ENCODE peak calls at places on chromosomes 6 and 20, in eight cellular contexts. O, D, N, V, M, Z, S and E are unnamed samples.

GRCh38 chr6:12275084-12275483 is 15.1 kb upstream of the EDN1 start:
- DNase-seq in N (no peak), M (no peak), O (no peak), D (no peak), S (no peak), V (peak; percentile 30), Z (peak; percentile 76), E (no peak)

GRCh38 chr6:70414813-70415212 is 1.5 kb downstream of the FAM135A start:
- DNase-seq in D (no peak), O (no peak), M (no peak), Z (no peak), V (peak; percentile 8), N (no peak), S (no peak), E (no peak)

GRCh38 chr6:155442562-155442961 is 13.1 kb downstream of the NOX3 start:
- DNase-seq in O (no peak), D (no peak), V (no peak), Z (no peak), N (no peak), S (no peak), M (peak; percentile 47), E (no peak)

GRCh38 chr6:144104898-144105487 is 9.6 kb upstream of the SF3B5 start:
- DNase-seq in D (peak; percentile 59), V (peak; percentile 80), Z (peak; percentile 81), S (peak; percentile 75), M (peak; percentile 44), N (peak; percentile 64), O (peak; percentile 83), E (peak; percentile 63)

GRCh38 chr20:37574199-37574890 is 46.7 kb upstream of the BLCAP start:
- DNase-seq in Z (no peak), M (no peak), O (no peak), D (no peak), V (peak; percentile 48), S (no peak), N (no peak), E (no peak)

GRCh38 chr6:119481098-119481497 is 131.5 kb upstream of the MAN1A1 start:
- DNase-seq in S (no peak), N (no peak), Z (no peak), D (no peak), O (no peak), V (no peak), M (no peak), E (no peak)

GRCh38 chr6:107399927-107400326 is 59.4 kb downstream of the PDSS2 start:
- DNase-seq in M (no peak), O (peak; percentile 29), N (peak; percentile 36), D (no peak), V (no peak), Z (no peak), S (no peak), E (no peak)

GRCh38 chr6:117919775-117920492 is 12.9 kb downstream of the SLC35F1 start:
- DNase-seq in Z (no peak), V (peak; percentile 6), D (no peak), N (peak; percentile 90), S (peak; percentile 42), O (peak; percentile 87), M (peak; percentile 17), E (no peak)

GRCh38 chr6:99605074-99605726 is 1.4 kb upstream of the PRDM13 start:
- DNase-seq in V (no peak), O (peak; percentile 65), D (no peak), N (peak; percentile 75), M (no peak), Z (no peak), S (no peak), E (no peak)

GRCh38 chr6:55866110-55866509 is 9.3 kb downstream of the BMP5 start:
- DNase-seq in O (no peak), N (no peak), M (no peak), D (no peak), Z (peak; percentile 95), V (no peak), S (peak; percentile 55), E (no peak)

GRCh38 chr6:15023448-15023847 is 222.4 kb upstream of the JARID2 start:
- DNase-seq in O (no peak), N (no peak), S (no peak), M (no peak), V (no peak), D (no peak), Z (no peak), E (peak; percentile 84)

GRCh38 chr6:8633762-8634161 is 198.4 kb upstream of the SLC35B3 start:
- DNase-seq in D (no peak), N (no peak), S (no peak), Z (no peak), V (no peak), M (no peak), O (no peak), E (no peak)

GRCh38 chr20:7497985-7498384 is 442.3 kb downstream of the HAO1 start:
- DNase-seq in S (no peak), M (no peak), D (no peak), V (peak; percentile 87), N (no peak), O (no peak), Z (peak; percentile 94), E (no peak)

GRCh38 chr6:148272084-148272483 is 70.6 kb upstream of the SASH1 start:
- DNase-seq in S (peak; percentile 40), M (no peak), V (peak; percentile 94), O (no peak), N (no peak), Z (peak; percentile 12), D (no peak), E (no peak)

GRCh38 chr6:78570044-78570443 is 297.3 kb upstream of the IRAK1BP1 start:
- DNase-seq in M (no peak), S (no peak), O (peak; percentile 78), D (no peak), V (no peak), N (peak; percentile 6), Z (no peak), E (no peak)
- TF ChIP-seq EZH2phosphoT487 in M (no peak), S (no peak), O (no peak), D (no peak), V (no peak), N (no peak), Z (no peak), E (no peak)

GRCh38 chr6:122871079-122871478 is 82.0 kb downstream of the SMPDL3A start:
- DNase-seq in O (no peak), V (peak; percentile 7), D (no peak), M (no peak), S (no peak), Z (peak; percentile 14), N (peak; percentile 5), E (no peak)
- H3K27me3 ChIP-seq in O (no peaks in the 10 kb centered on the region), V (no peaks in the 10 kb centered on the region), D (peaks cover 20% of the 10 kb centered on the region), M (no peaks in the 10 kb centered on the region), S (no peaks in the 10 kb centered on the region), Z (peaks cover 2% of the 10 kb centered on the region), N (no peaks in the 10 kb centered on the region), E (no peaks in the 10 kb centered on the region)

DNA sequence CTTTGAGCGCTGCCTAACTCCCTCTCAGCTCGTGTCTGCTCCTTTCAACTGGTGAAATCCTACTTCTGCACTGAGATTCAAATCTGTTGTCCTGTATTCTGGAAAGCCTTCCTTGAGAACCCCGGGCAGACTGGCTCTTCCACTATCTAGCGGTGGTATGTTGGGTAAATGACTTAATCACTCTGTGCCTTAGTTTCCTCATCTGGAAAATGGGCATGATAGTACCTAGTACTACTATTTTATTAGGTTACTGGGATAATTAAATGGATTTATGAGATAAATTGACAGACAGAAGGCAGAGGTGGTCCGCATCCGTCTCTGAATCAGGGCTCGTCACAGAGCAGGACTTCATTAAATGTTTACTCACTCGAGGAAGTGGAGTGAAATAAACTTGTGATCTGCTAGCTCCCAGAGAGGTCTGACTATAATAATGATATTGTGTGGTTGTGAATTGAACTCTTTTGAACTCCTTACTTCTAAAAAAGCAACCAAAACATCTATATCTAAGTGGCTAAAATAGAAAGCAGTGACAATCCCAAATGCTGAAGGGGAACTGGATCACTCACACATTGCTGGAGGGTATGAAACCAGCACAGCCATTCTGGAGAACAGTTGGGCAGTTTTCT is 26.6 kb downstream of the PPP1R16B start:
- DNase-seq in D (no peak), S (no peak), N (no peak), O (no peak), V (no peak), Z (no peak), M (no peak), E (no peak)
- H3K4me1 ChIP-seq in D (no peaks in the 10 kb centered on the region), S (no peaks in the 10 kb centered on the region), N (no peaks in the 10 kb centered on the region), O (no peaks in the 10 kb centered on the region), V (no peaks in the 10 kb centered on the region), Z (peaks cover 7% of the 10 kb centered on the region), M (no peaks in the 10 kb centered on the region), E (peaks cover 63% of the 10 kb centered on the region)

GRCh38 chr6:25229671-25230321 is 49.4 kb upstream of the CARMIL1 start:
- DNase-seq in Z (peak; percentile 74), V (peak; percentile 73), D (peak; percentile 15), O (no peak), N (no peak), S (no peak), M (no peak), E (no peak)
- TF ChIP-seq EZH2phosphoT487 in Z (no peak), V (no peak), D (no peak), O (no peak), N (no peak), S (no peak), M (no peak), E (no peak)

GRCh38 chr6:25777856-25778649 is 23.5 kb downstream of the SLC17A4 start:
- DNase-seq in Z (no peak), V (no peak), N (no peak), S (no peak), O (no peak), M (no peak), D (no peak), E (no peak)
- H3K27me3 ChIP-seq in Z (peaks cover 65% of the 10 kb centered on the region), V (no peaks in the 10 kb centered on the region), N (no peaks in the 10 kb centered on the region), S (no peaks in the 10 kb centered on the region), O (no peaks in the 10 kb centered on the region), M (no peaks in the 10 kb centered on the region), D (no peaks in the 10 kb centered on the region), E (no peaks in the 10 kb centered on the region)

GRCh38 chr6:41002168-41002567 is 36.9 kb downstream of the UNC5CL start:
- DNase-seq in M (no peak), O (no peak), V (no peak), Z (no peak), D (no peak), S (no peak), N (no peak), E (no peak)

GRCh38 chr6:40998661-40999060 is 40.4 kb downstream of the UNC5CL start:
- DNase-seq in D (no peak), O (no peak), M (no peak), S (no peak), Z (no peak), V (no peak), N (no peak), E (no peak)

GRCh38 chr6:40997256-40997957 is 41.6 kb downstream of the UNC5CL start:
- DNase-seq in V (peak; percentile 64), Z (peak; percentile 90), O (peak; percentile 97), S (peak; percentile 73), M (no peak), D (peak; percentile 82), N (peak; percentile 85), E (no peak)

GRCh38 chr6:40999498-41000070 is 39.4 kb downstream of the UNC5CL start:
- DNase-seq in S (peak; percentile 63), N (peak; percentile 53), D (peak; percentile 36), M (peak; percentile 36), Z (peak; percentile 35), O (peak; percentile 84), V (peak; percentile 58), E (no peak)

DNA sequence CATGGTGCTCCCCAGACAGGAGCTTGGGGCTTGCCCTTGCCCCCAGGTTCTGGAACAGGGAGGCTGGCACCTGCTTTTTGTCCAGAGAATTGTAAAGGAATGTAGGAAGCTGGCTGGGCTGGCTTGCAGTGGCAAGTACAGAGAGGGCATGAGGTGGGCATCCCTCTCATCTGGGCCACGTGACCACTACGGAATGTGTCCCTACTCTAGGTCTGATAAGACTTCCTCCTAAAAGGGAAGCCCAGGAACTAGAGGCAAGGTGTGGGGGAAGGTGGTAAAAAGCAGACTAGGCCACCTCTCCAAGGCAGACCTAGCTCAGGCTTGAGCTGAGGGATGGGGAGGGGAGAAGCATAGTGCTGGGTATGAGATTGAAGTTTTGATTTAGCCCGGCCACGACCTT is 38.8 kb downstream of the UNC5CL start:
- DNase-seq in Z (no peak), N (no peak), S (no peak), D (no peak), O (no peak), V (no peak), M (no peak), E (no peak)
- H3K4me1 ChIP-seq in Z (peaks cover 30% of the 10 kb centered on the region), N (peaks cover 34% of the 10 kb centered on the region), S (peaks cover 31% of the 10 kb centered on the region), D (peaks cover 30% of the 10 kb centered on the region), O (peaks cover 37% of the 10 kb centered on the region), V (peaks cover 10% of the 10 kb centered on the region), M (peaks cover 13% of the 10 kb centered on the region), E (no peaks in the 10 kb centered on the region)